ENCODE peak calls at places on chromosomes 5 and 9, in six cellular contexts. One of them, this sample, is unnamed.

GRCh38 chr9:72807765-72808445 is 144.9 kb downstream of the ALDH1A1 start:
- DNase-seq in stimulated activated CD8-positive, alpha-beta memory T cell treated with anti-CD3 and anti-CD28 coated beads, Interleukin-2, amount 100 ng/mL, for 1 hour: no peak
- DNase-seq in substantia nigra: no peak
- DNase-seq in left lung: no peak
- DNase-seq in D341Med: no peak
- DNase-seq in activated CD4-positive, alpha-beta T cell treated with anti-CD3 and anti-CD28 coated beads for 48 hours: no peak
- DNase-seq in this sample: no peak

GRCh38 chr9:37625262-37626147 is 25.2 kb upstream of the FRMPD1 start:
- DNase-seq in activated CD4-positive, alpha-beta T cell treated with anti-CD3 and anti-CD28 coated beads for 48 hours: no peak
- DNase-seq in substantia nigra: no peak
- DNase-seq in left lung: no peak
- DNase-seq in D341Med: no peak
- DNase-seq in stimulated activated CD8-positive, alpha-beta memory T cell treated with anti-CD3 and anti-CD28 coated beads, Interleukin-2, amount 100 ng/mL, for 1 hour: no peak
- DNase-seq in this sample: no peak

GRCh38 chr5:176593273-176593869 is 16.6 kb downstream of the GPRIN1 start:
- DNase-seq in stimulated activated CD8-positive, alpha-beta memory T cell treated with anti-CD3 and anti-CD28 coated beads, Interleukin-2, amount 100 ng/mL, for 1 hour: no peak
- DNase-seq in D341Med: no peak
- DNase-seq in activated CD4-positive, alpha-beta T cell treated with anti-CD3 and anti-CD28 coated beads for 48 hours: no peak
- DNase-seq in left lung: no peak
- DNase-seq in substantia nigra: no peak
- DNase-seq in this sample: no peak

GRCh38 chr5:141954193-141954592 is 3.8 kb downstream of the PCDH12 start:
- DNase-seq in left lung: no peak
- DNase-seq in stimulated activated CD8-positive, alpha-beta memory T cell treated with anti-CD3 and anti-CD28 coated beads, Interleukin-2, amount 100 ng/mL, for 1 hour: no peak
- DNase-seq in activated CD4-positive, alpha-beta T cell treated with anti-CD3 and anti-CD28 coated beads for 48 hours: no peak
- DNase-seq in substantia nigra: no peak
- DNase-seq in D341Med: no peak
- DNase-seq in this sample: no peak

GRCh38 chr9:96618209-96619108 is 1.2 kb downstream of the CDC14B start:
- DNase-seq in activated CD4-positive, alpha-beta T cell treated with anti-CD3 and anti-CD28 coated beads for 48 hours: peak; percentile 29
- DNase-seq in substantia nigra: no peak
- DNase-seq in D341Med: peak; percentile 52
- DNase-seq in stimulated activated CD8-positive, alpha-beta memory T cell treated with anti-CD3 and anti-CD28 coated beads, Interleukin-2, amount 100 ng/mL, for 1 hour: no peak
- DNase-seq in left lung: peak; percentile 41
- DNase-seq in this sample: peak; percentile 56

GRCh38 chr5:54669845-54670635 is 152.5 kb downstream of the SNX18 start:
- DNase-seq in activated CD4-positive, alpha-beta T cell treated with anti-CD3 and anti-CD28 coated beads for 48 hours: no peak
- DNase-seq in stimulated activated CD8-positive, alpha-beta memory T cell treated with anti-CD3 and anti-CD28 coated beads, Interleukin-2, amount 100 ng/mL, for 1 hour: no peak
- DNase-seq in left lung: no peak
- DNase-seq in D341Med: no peak
- DNase-seq in substantia nigra: no peak
- DNase-seq in this sample: peak; percentile 25

GRCh38 chr5:142826741-142827492 is 56.7 kb downstream of the ARHGAP26 start:
- DNase-seq in activated CD4-positive, alpha-beta T cell treated with anti-CD3 and anti-CD28 coated beads for 48 hours: peak; percentile 38
- DNase-seq in substantia nigra: no peak
- DNase-seq in D341Med: no peak
- DNase-seq in left lung: no peak
- DNase-seq in stimulated activated CD8-positive, alpha-beta memory T cell treated with anti-CD3 and anti-CD28 coated beads, Interleukin-2, amount 100 ng/mL, for 1 hour: no peak
- DNase-seq in this sample: peak; percentile 58

GRCh38 chr5:112479418-112479817 is 60.3 kb upstream of the EPB41L4A start:
- DNase-seq in left lung: no peak
- DNase-seq in D341Med: no peak
- DNase-seq in substantia nigra: no peak
- DNase-seq in stimulated activated CD8-positive, alpha-beta memory T cell treated with anti-CD3 and anti-CD28 coated beads, Interleukin-2, amount 100 ng/mL, for 1 hour: no peak
- DNase-seq in activated CD4-positive, alpha-beta T cell treated with anti-CD3 and anti-CD28 coated beads for 48 hours: no peak
- DNase-seq in this sample: no peak

GRCh38 chr9:86469476-86470087 is 115.4 kb upstream of the TUT7 start:
- DNase-seq in stimulated activated CD8-positive, alpha-beta memory T cell treated with anti-CD3 and anti-CD28 coated beads, Interleukin-2, amount 100 ng/mL, for 1 hour: no peak
- DNase-seq in left lung: no peak
- DNase-seq in substantia nigra: no peak
- DNase-seq in D341Med: no peak
- DNase-seq in activated CD4-positive, alpha-beta T cell treated with anti-CD3 and anti-CD28 coated beads for 48 hours: no peak
- DNase-seq in this sample: no peak

GRCh38 chr9:75754090-75754489 is 136.4 kb upstream of the PCSK5 start:
- DNase-seq in substantia nigra: no peak
- DNase-seq in left lung: no peak
- DNase-seq in D341Med: no peak
- DNase-seq in activated CD4-positive, alpha-beta T cell treated with anti-CD3 and anti-CD28 coated beads for 48 hours: no peak
- DNase-seq in stimulated activated CD8-positive, alpha-beta memory T cell treated with anti-CD3 and anti-CD28 coated beads, Interleukin-2, amount 100 ng/mL, for 1 hour: no peak
- DNase-seq in this sample: no peak

GRCh38 chr9:16103613-16104012 is 550.8 kb downstream of the CCDC171 start:
- DNase-seq in D341Med: no peak
- DNase-seq in substantia nigra: no peak
- DNase-seq in activated CD4-positive, alpha-beta T cell treated with anti-CD3 and anti-CD28 coated beads for 48 hours: no peak
- DNase-seq in stimulated activated CD8-positive, alpha-beta memory T cell treated with anti-CD3 and anti-CD28 coated beads, Interleukin-2, amount 100 ng/mL, for 1 hour: no peak
- DNase-seq in left lung: no peak
- DNase-seq in this sample: peak; percentile 13

GRCh38 chr9:137234758-137235423 is 4.2 kb downstream of the SLC34A3 start:
- DNase-seq in stimulated activated CD8-positive, alpha-beta memory T cell treated with anti-CD3 and anti-CD28 coated beads, Interleukin-2, amount 100 ng/mL, for 1 hour: no peak
- DNase-seq in activated CD4-positive, alpha-beta T cell treated with anti-CD3 and anti-CD28 coated beads for 48 hours: no peak
- DNase-seq in left lung: no peak
- DNase-seq in D341Med: no peak
- DNase-seq in substantia nigra: no peak
- DNase-seq in this sample: no peak

GRCh38 chr5:7385681-7386080 is 10.3 kb upstream of the ADCY2 start:
- DNase-seq in D341Med: no peak
- DNase-seq in substantia nigra: no peak
- DNase-seq in stimulated activated CD8-positive, alpha-beta memory T cell treated with anti-CD3 and anti-CD28 coated beads, Interleukin-2, amount 100 ng/mL, for 1 hour: no peak
- DNase-seq in activated CD4-positive, alpha-beta T cell treated with anti-CD3 and anti-CD28 coated beads for 48 hours: no peak
- DNase-seq in left lung: no peak
- DNase-seq in this sample: no peak

GRCh38 chr5:93438124-93438523 is 142.9 kb downstream of the NR2F1-AS1 start:
- DNase-seq in activated CD4-positive, alpha-beta T cell treated with anti-CD3 and anti-CD28 coated beads for 48 hours: no peak
- DNase-seq in substantia nigra: no peak
- DNase-seq in D341Med: no peak
- DNase-seq in left lung: no peak
- DNase-seq in stimulated activated CD8-positive, alpha-beta memory T cell treated with anti-CD3 and anti-CD28 coated beads, Interleukin-2, amount 100 ng/mL, for 1 hour: no peak
- DNase-seq in this sample: no peak

GRCh38 chr9:133935328-133936040 is 56.6 kb downstream of the VAV2 start:
- DNase-seq in D341Med: no peak
- DNase-seq in substantia nigra: no peak
- DNase-seq in activated CD4-positive, alpha-beta T cell treated with anti-CD3 and anti-CD28 coated beads for 48 hours: no peak
- DNase-seq in stimulated activated CD8-positive, alpha-beta memory T cell treated with anti-CD3 and anti-CD28 coated beads, Interleukin-2, amount 100 ng/mL, for 1 hour: no peak
- DNase-seq in left lung: peak; percentile 61
- DNase-seq in this sample: no peak

GRCh38 chr9:96391021-96391765 is 7.7 kb upstream of the SLC35D2 start:
- DNase-seq in D341Med: no peak
- DNase-seq in stimulated activated CD8-positive, alpha-beta memory T cell treated with anti-CD3 and anti-CD28 coated beads, Interleukin-2, amount 100 ng/mL, for 1 hour: no peak
- DNase-seq in substantia nigra: no peak
- DNase-seq in activated CD4-positive, alpha-beta T cell treated with anti-CD3 and anti-CD28 coated beads for 48 hours: no peak
- DNase-seq in left lung: no peak
- DNase-seq in this sample: no peak

GRCh38 chr5:107646418-107646817 is 24.3 kb downstream of the EFNA5 start:
- DNase-seq in substantia nigra: no peak
- DNase-seq in D341Med: no peak
- DNase-seq in left lung: no peak
- DNase-seq in stimulated activated CD8-positive, alpha-beta memory T cell treated with anti-CD3 and anti-CD28 coated beads, Interleukin-2, amount 100 ng/mL, for 1 hour: no peak
- DNase-seq in activated CD4-positive, alpha-beta T cell treated with anti-CD3 and anti-CD28 coated beads for 48 hours: no peak
- DNase-seq in this sample: no peak

GRCh38 chr9:98253563-98253962 is 1.9 kb downstream of the TBC1D2 start:
- DNase-seq in activated CD4-positive, alpha-beta T cell treated with anti-CD3 and anti-CD28 coated beads for 48 hours: no peak
- DNase-seq in D341Med: no peak
- DNase-seq in substantia nigra: no peak
- DNase-seq in left lung: no peak
- DNase-seq in stimulated activated CD8-positive, alpha-beta memory T cell treated with anti-CD3 and anti-CD28 coated beads, Interleukin-2, amount 100 ng/mL, for 1 hour: no peak
- DNase-seq in this sample: no peak

GRCh38 chr5:74765201-74765600 is 1.7 kb downstream of the GFM2 start:
- DNase-seq in D341Med: no peak
- DNase-seq in left lung: no peak
- DNase-seq in stimulated activated CD8-positive, alpha-beta memory T cell treated with anti-CD3 and anti-CD28 coated beads, Interleukin-2, amount 100 ng/mL, for 1 hour: no peak
- DNase-seq in substantia nigra: no peak
- DNase-seq in activated CD4-positive, alpha-beta T cell treated with anti-CD3 and anti-CD28 coated beads for 48 hours: no peak
- DNase-seq in this sample: no peak

GRCh38 chr9:73135394-73135793 is 16.3 kb upstream of the ANXA1 start:
- DNase-seq in D341Med: no peak
- DNase-seq in activated CD4-positive, alpha-beta T cell treated with anti-CD3 and anti-CD28 coated beads for 48 hours: no peak
- DNase-seq in substantia nigra: no peak
- DNase-seq in stimulated activated CD8-positive, alpha-beta memory T cell treated with anti-CD3 and anti-CD28 coated beads, Interleukin-2, amount 100 ng/mL, for 1 hour: no peak
- DNase-seq in left lung: no peak
- DNase-seq in this sample: peak; percentile 35

GRCh38 chr5:84381501-84382362 is 2.9 kb downstream of the EDIL3 start:
- DNase-seq in stimulated activated CD8-positive, alpha-beta memory T cell treated with anti-CD3 and anti-CD28 coated beads, Interleukin-2, amount 100 ng/mL, for 1 hour: no peak
- DNase-seq in substantia nigra: no peak
- DNase-seq in left lung: no peak
- DNase-seq in activated CD4-positive, alpha-beta T cell treated with anti-CD3 and anti-CD28 coated beads for 48 hours: no peak
- DNase-seq in D341Med: no peak
- DNase-seq in this sample: no peak

GRCh38 chr5:58240286-58240685 is 219.6 kb downstream of the PLK2 start:
- DNase-seq in stimulated activated CD8-positive, alpha-beta memory T cell treated with anti-CD3 and anti-CD28 coated beads, Interleukin-2, amount 100 ng/mL, for 1 hour: no peak
- DNase-seq in D341Med: no peak
- DNase-seq in activated CD4-positive, alpha-beta T cell treated with anti-CD3 and anti-CD28 coated beads for 48 hours: no peak
- DNase-seq in left lung: no peak
- DNase-seq in substantia nigra: no peak
- DNase-seq in this sample: peak; percentile 76

GRCh38 chr5:90558344-90559192 is at the start of gene ADGRV1:
- DNase-seq in activated CD4-positive, alpha-beta T cell treated with anti-CD3 and anti-CD28 coated beads for 48 hours: peak; percentile 12
- DNase-seq in D341Med: peak; percentile 88
- DNase-seq in substantia nigra: no peak
- DNase-seq in left lung: peak; percentile 87
- DNase-seq in stimulated activated CD8-positive, alpha-beta memory T cell treated with anti-CD3 and anti-CD28 coated beads, Interleukin-2, amount 100 ng/mL, for 1 hour: no peak
- DNase-seq in this sample: no peak

GRCh38 chr9:89440548-89440947 is 57.4 kb downstream of the SEMA4D start:
- DNase-seq in D341Med: no peak
- DNase-seq in stimulated activated CD8-positive, alpha-beta memory T cell treated with anti-CD3 and anti-CD28 coated beads, Interleukin-2, amount 100 ng/mL, for 1 hour: no peak
- DNase-seq in activated CD4-positive, alpha-beta T cell treated with anti-CD3 and anti-CD28 coated beads for 48 hours: peak; percentile 56
- DNase-seq in left lung: peak; percentile 87
- DNase-seq in substantia nigra: no peak
- DNase-seq in this sample: no peak

GRCh38 chr5:53095931-53096525 is 13.5 kb downstream of the MOCS2 start:
- DNase-seq in left lung: no peak
- DNase-seq in stimulated activated CD8-positive, alpha-beta memory T cell treated with anti-CD3 and anti-CD28 coated beads, Interleukin-2, amount 100 ng/mL, for 1 hour: peak; percentile 39
- DNase-seq in D341Med: peak; percentile 38
- DNase-seq in activated CD4-positive, alpha-beta T cell treated with anti-CD3 and anti-CD28 coated beads for 48 hours: peak; percentile 78
- DNase-seq in substantia nigra: no peak
- DNase-seq in this sample: peak; percentile 43

GRCh38 chr5:31825775-31826068 is 186.8 kb downstream of the PDZD2 start:
- DNase-seq in left lung: no peak
- DNase-seq in substantia nigra: no peak
- DNase-seq in D341Med: no peak
- DNase-seq in stimulated activated CD8-positive, alpha-beta memory T cell treated with anti-CD3 and anti-CD28 coated beads, Interleukin-2, amount 100 ng/mL, for 1 hour: no peak
- DNase-seq in activated CD4-positive, alpha-beta T cell treated with anti-CD3 and anti-CD28 coated beads for 48 hours: no peak
- DNase-seq in this sample: no peak

GRCh38 chr5:142012186-142012785 is 541 bp downstream of the GNPDA1 start:
- DNase-seq in substantia nigra: peak; percentile 9
- DNase-seq in stimulated activated CD8-positive, alpha-beta memory T cell treated with anti-CD3 and anti-CD28 coated beads, Interleukin-2, amount 100 ng/mL, for 1 hour: no peak
- DNase-seq in D341Med: peak; percentile 52
- DNase-seq in activated CD4-positive, alpha-beta T cell treated with anti-CD3 and anti-CD28 coated beads for 48 hours: peak; percentile 86
- DNase-seq in left lung: peak; percentile 59
- DNase-seq in this sample: peak; percentile 54

GRCh38 chr5:96823900-96824351 is 16.2 kb upstream of the ERAP1 start:
- DNase-seq in stimulated activated CD8-positive, alpha-beta memory T cell treated with anti-CD3 and anti-CD28 coated beads, Interleukin-2, amount 100 ng/mL, for 1 hour: no peak
- DNase-seq in left lung: no peak
- DNase-seq in substantia nigra: no peak
- DNase-seq in activated CD4-positive, alpha-beta T cell treated with anti-CD3 and anti-CD28 coated beads for 48 hours: peak; percentile 35
- DNase-seq in D341Med: no peak
- DNase-seq in this sample: peak; percentile 81

GRCh38 chr5:16578474-16578883 is 38.3 kb downstream of the RETREG1 start:
- DNase-seq in D341Med: no peak
- DNase-seq in stimulated activated CD8-positive, alpha-beta memory T cell treated with anti-CD3 and anti-CD28 coated beads, Interleukin-2, amount 100 ng/mL, for 1 hour: no peak
- DNase-seq in substantia nigra: peak; percentile 11
- DNase-seq in left lung: no peak
- DNase-seq in activated CD4-positive, alpha-beta T cell treated with anti-CD3 and anti-CD28 coated beads for 48 hours: no peak
- DNase-seq in this sample: no peak

GRCh38 chr5:138179277-138179857 is 455 bp downstream of the KIF20A start:
- DNase-seq in stimulated activated CD8-positive, alpha-beta memory T cell treated with anti-CD3 and anti-CD28 coated beads, Interleukin-2, amount 100 ng/mL, for 1 hour: no peak
- DNase-seq in D341Med: peak; percentile 26
- DNase-seq in substantia nigra: no peak
- DNase-seq in activated CD4-positive, alpha-beta T cell treated with anti-CD3 and anti-CD28 coated beads for 48 hours: peak; percentile 33
- DNase-seq in left lung: no peak
- DNase-seq in this sample: no peak

GRCh38 chr9:97527626-97528528 is 26.4 kb downstream of the TMOD1 start:
- DNase-seq in D341Med: no peak
- DNase-seq in substantia nigra: no peak
- DNase-seq in activated CD4-positive, alpha-beta T cell treated with anti-CD3 and anti-CD28 coated beads for 48 hours: no peak
- DNase-seq in stimulated activated CD8-positive, alpha-beta memory T cell treated with anti-CD3 and anti-CD28 coated beads, Interleukin-2, amount 100 ng/mL, for 1 hour: no peak
- DNase-seq in left lung: no peak
- DNase-seq in this sample: no peak

GRCh38 chr5:179550511-179551342 is at the start of gene RUFY1:
- DNase-seq in D341Med: peak; percentile 91
- DNase-seq in activated CD4-positive, alpha-beta T cell treated with anti-CD3 and anti-CD28 coated beads for 48 hours: peak; percentile 85
- DNase-seq in substantia nigra: peak; percentile 64
- DNase-seq in stimulated activated CD8-positive, alpha-beta memory T cell treated with anti-CD3 and anti-CD28 coated beads, Interleukin-2, amount 100 ng/mL, for 1 hour: peak; percentile 70
- DNase-seq in left lung: peak; percentile 88
- DNase-seq in this sample: peak; percentile 72

GRCh38 chr5:55308254-55308836 is 556 bp downstream of the MTREX start:
- DNase-seq in stimulated activated CD8-positive, alpha-beta memory T cell treated with anti-CD3 and anti-CD28 coated beads, Interleukin-2, amount 100 ng/mL, for 1 hour: no peak
- DNase-seq in substantia nigra: no peak
- DNase-seq in D341Med: peak; percentile 32
- DNase-seq in left lung: no peak
- DNase-seq in activated CD4-positive, alpha-beta T cell treated with anti-CD3 and anti-CD28 coated beads for 48 hours: peak; percentile 25
- DNase-seq in this sample: peak; percentile 31

GRCh38 chr9:136339173-136339957 is 12.0 kb downstream of the GPSM1 start:
- DNase-seq in activated CD4-positive, alpha-beta T cell treated with anti-CD3 and anti-CD28 coated beads for 48 hours: peak; percentile 47
- DNase-seq in left lung: peak; percentile 69
- DNase-seq in D341Med: no peak
- DNase-seq in stimulated activated CD8-positive, alpha-beta memory T cell treated with anti-CD3 and anti-CD28 coated beads, Interleukin-2, amount 100 ng/mL, for 1 hour: no peak
- DNase-seq in substantia nigra: peak; percentile 19
- DNase-seq in this sample: peak; percentile 33

This sample was measured in HCEC 1CT.